ENCODE peak calls at places on chromosomes 6 and 20, in five cellular contexts. I is stimulated activated CD4-positive, alpha-beta T cell treated with anti-CD3 and anti-CD28 coated beads, Interleukin-15, amount 100 ng/mL, for 1 hour; C is iris pigment epithelial cell; P is type B pancreatic cell; V is stimulated activated naive CD8-positive, alpha-beta T cell treated with anti-CD3 and anti-CD28 coated beads, Interleukin-15, amount 100 ng/mL, for 72 hours. Y is an unnamed sample.

GRCh38 chr6:54058236-54058635 is 53.0 kb upstream of the MLIP start:
- DNase-seq in I (no peak), C (no peak), P (no peak), V (no peak), Y (no peak)

GRCh38 chr6:158572653-158573541 is 13.0 kb downstream of the TMEM181 start:
- DNase-seq in I (no peak), C (no peak), P (no peak), V (no peak), Y (no peak)

GRCh38 chr6:21748343-21749063 is 155.0 kb downstream of the SOX4 start:
- DNase-seq in I (no peak), C (peak), P (no peak), V (no peak), Y (no peak)

GRCh38 chr6:168206681-168207274 is 112.8 kb downstream of the DACT2 start:
- DNase-seq in I (no peak), C (no peak), P (no peak), V (no peak), Y (no peak)

GRCh38 chr6:40244684-40245083 is 310.4 kb upstream of the MOCS1 start:
- DNase-seq in I (no peak), C (no peak), P (no peak), V (no peak), Y (no peak)

GRCh38 chr20:1935696-1936366 is 40.6 kb downstream of the SIRPA start:
- DNase-seq in I (no peak), C (no peak), P (no peak), V (no peak), Y (no peak)

GRCh38 chr20:44500221-44500620 is 21.6 kb downstream of the SERINC3 start:
- DNase-seq in I (no peak), C (no peak), P (no peak), V (no peak), Y (no peak)

GRCh38 chr6:67003844-67004243 is 1296.8 kb upstream of the EYS start:
- DNase-seq in I (no peak), C (no peak), P (no peak), V (no peak), Y (no peak)

GRCh38 chr6:160132776-160133338 is 11.2 kb downstream of the SLC22A1 start:
- DNase-seq in I (no peak), C (peak), P (no peak), V (no peak), Y (no peak)

Y was measured in esophagus muscularis mucosa.